ENCODE peak calls at places on chromosomes 3 and 15, in five cellular contexts. R, N, O, S and W are unnamed samples. For H3K4me1, the result is how much of the 10 kb centered on the place peaks cover.

GRCh38 chr15:50786871-50787270 is 21.4 kb upstream of the SPPL2A start:
- DNase-seq in R (no peak), N (no peak), O (no peak), S (no peak), W (no peak)

GRCh38 chr15:90364251-90364650 is 12.2 kb downstream of the ZNF774 start:
- DNase-seq in R (no peak), N (no peak), O (no peak), S (no peak), W (no peak)

GRCh38 chr3:14496351-14496750 is 43.8 kb downstream of the GRIP2 start:
- DNase-seq in R (no peak), N (peak), O (peak), S (no peak), W (no peak)

GRCh38 chr3:188542196-188542595 is 388.2 kb downstream of the LPP start:
- DNase-seq in R (no peak), N (no peak), O (no peak), S (no peak), W (no peak)

GRCh38 chr15:57691082-57691481 is 15.4 kb upstream of the POLR2M start:
- DNase-seq in R (no peak), N (no peak), O (no peak), S (no peak), W (no peak)

GRCh38 chr15:52146776-52147175 is 34.2 kb upstream of the BCL2L10 start:
- DNase-seq in R (no peak), N (no peak), O (no peak), S (no peak), W (no peak)

GRCh38 chr15:70160803-70161565 is 63.3 kb upstream of the TLE3 start:
- DNase-seq in R (peak), N (no peak), O (no peak), S (no peak), W (peak)

GRCh38 chr3:190019020-190019419 is 101.7 kb downstream of the P3H2 start:
- DNase-seq in R (no peak), N (no peak), O (no peak), S (no peak), W (no peak)

GRCh38 chr3:104939196-104939595 is 427.5 kb upstream of the ALCAM start:
- DNase-seq in R (no peak), N (no peak), O (no peak), S (no peak), W (no peak)

GRCh38 chr3:196948442-196949365 is 6.4 kb upstream of the NCBP2 start:
- DNase-seq in R (no peak), N (no peak), O (no peak), S (no peak), W (no peak)

GRCh38 chr3:187210555-187211327 is 13.5 kb downstream of the RTP1 start:
- DNase-seq in R (no peak), N (no peak), O (no peak), S (no peak), W (no peak)

GRCh38 chr3:32882603-32883025 is 64.8 kb downstream of the TRIM71 start:
- DNase-seq in R (no peak), N (no peak), O (no peak), S (no peak), W (no peak)

GRCh38 chr3:57094606-57095005 is 34.1 kb downstream of the SPATA12 start:
- DNase-seq in R (no peak), N (no peak), O (no peak), S (no peak), W (no peak)

GRCh38 chr3:12798559-12799179 is 2.2 kb downstream of the CAND2 start:
- DNase-seq in R (peak), N (no peak), O (no peak), S (no peak), W (no peak)

GRCh38 chr3:12797124-12797891 is 828 bp downstream of the CAND2 start:
- DNase-seq in R (no peak), N (no peak), O (no peak), S (no peak), W (no peak)

GRCh38 chr3:12793701-12794100 is 2.8 kb upstream of the CAND2 start:
- DNase-seq in R (no peak), N (no peak), O (no peak), S (no peak), W (no peak)

GRCh38 chr3:12797892-12798558 is 1.5 kb downstream of the CAND2 start:
- DNase-seq in R (no peak), N (no peak), O (no peak), S (no peak), W (no peak)

GRCh38 chr3:12796171-12797123 is at the start of gene CAND2:
- DNase-seq in R (peak), N (peak), O (peak), S (peak), W (peak)
- TF ChIP-seq POLR2A in R (no peak), N (peak), O (peak), S (no peak), W (no peak)

DNA sequence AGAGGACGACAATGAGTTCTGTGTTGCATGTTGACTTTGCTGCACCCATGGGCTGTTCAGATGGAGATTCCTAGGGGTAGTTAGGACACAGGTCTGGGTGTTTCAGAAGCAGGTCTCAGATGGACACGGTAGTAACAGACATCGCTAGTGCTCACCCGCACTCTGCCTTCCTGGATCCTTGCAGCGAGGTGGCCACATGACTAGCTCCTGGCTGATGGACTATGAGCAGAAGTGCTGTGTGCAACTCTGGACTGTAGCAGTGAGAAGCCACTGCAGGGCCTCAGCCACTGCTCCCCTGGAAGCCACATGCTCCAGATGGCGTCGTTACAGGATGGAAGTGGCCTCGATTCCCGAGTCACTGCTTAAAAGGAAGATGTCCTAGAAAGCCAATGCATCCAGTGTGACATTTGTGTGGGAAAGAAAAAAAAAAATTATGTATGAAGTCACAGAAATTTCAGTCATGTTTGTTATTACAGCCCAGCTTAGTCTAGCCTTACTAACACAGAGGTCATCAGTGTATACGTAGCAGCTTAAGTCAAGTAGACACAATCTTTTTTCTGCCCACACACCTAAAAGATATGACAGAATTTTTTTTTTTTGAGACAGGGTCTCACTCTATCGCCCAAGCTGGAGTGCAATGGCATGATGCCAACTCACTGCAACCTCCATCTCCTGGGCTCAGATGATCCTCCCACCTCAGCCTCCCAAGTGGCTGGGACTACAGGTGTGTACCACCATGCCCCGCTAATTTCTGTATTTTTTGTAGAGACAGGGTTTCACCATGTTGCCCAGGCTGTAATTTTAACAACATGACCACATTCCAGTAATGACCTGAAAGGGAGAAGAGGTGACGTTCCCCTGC is 95.3 kb downstream of the XXYLT1 start:
- DNase-seq in R (no peak), N (no peak), O (no peak), S (no peak), W (no peak)
- H3K4me1 ChIP-seq in R (under half), N (half or more), O (under half), S (under half), W (under half)

DNA sequence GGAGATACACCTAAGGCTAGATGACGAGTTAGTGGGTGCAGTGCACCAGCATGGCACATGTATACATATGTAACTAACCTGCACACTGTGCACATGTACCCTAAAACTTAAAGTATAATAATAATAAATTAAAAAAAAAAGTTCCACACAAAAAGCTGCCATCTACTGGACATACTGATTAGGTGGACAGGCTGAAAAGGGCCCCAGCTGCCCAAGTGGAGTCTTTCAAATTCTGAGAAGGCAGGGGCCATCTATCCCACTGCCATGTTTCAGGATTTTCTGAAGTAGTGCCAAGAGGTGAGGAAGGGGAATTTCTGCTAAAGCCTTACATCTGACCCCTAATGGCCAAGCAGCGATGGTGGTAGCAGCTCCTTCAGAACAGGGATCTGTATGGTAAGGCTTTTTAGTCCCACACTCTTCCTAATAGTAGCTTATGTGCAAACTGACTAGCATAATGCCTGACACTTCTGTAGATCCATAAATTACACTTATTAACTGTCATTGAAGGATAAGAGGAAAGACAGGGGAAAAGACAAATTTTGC is 7.7 kb downstream of the FSTL1 start:
- DNase-seq in R (no peak), N (no peak), O (no peak), S (no peak), W (no peak)
- TF ChIP-seq CTCF in R (peak), N (peak), O (no peak), S (peak), W (no peak)

GRCh38 chr15:45634442-45635190 is at the start of gene SQOR:
- DNase-seq in R (peak), N (peak), O (peak), S (peak), W (peak)
- TF ChIP-seq POLR2A in R (peak), N (peak), O (no peak), S (peak), W (peak)

DNA sequence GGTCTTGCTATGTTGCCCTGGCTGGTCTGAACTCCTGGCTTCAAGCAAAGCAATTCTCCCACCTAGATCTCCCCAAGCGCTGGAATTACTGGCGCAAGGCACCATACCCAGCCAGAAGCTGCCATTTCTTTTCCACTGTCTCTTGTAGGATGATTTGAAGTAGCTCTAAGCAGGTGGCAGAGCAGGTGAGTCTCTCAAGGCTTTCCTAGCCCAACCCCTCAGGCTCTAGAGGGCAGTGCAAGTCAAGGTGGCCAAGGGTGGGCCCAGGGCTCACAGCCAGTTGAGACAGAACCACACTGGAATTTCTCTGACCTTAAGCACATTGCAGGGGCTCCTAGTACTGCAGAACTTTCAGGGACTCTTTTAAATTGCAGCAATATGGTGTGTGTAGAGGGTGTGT is 15.6 kb upstream of the DAG1 start:
- DNase-seq in R (peak), N (no peak), O (no peak), S (peak), W (no peak)
- H3K4me1 ChIP-seq in R (under half), N (under half), O (under half), S (under half), W (under half)

DNA sequence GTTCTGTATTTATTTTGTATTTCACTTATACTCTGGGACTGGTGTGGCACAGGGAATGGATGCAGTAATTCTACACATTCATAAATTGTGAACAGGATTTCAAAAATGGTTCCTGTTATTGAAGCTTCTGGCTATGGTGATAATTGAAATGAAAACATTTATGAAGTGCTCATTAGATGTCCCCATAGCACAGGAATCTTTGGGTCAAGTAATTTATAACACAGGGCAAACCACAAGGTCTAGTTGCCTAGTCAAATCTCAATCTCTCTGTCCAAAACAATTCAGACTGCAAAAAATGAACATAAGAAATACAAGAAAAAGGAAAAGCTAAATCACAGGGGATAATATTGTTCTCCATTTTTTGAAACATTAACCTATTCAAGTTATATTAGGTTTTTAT is 117.5 kb upstream of the PTPRG start:
- DNase-seq in R (no peak), N (no peak), O (no peak), S (no peak), W (no peak)
- TF ChIP-seq CTCF in R (no peak), N (no peak), O (no peak), S (no peak), W (no peak)

GRCh38 chr3:184362668-184363540 is 1.4 kb downstream of the POLR2H start:
- DNase-seq in R (peak), N (peak), O (peak), S (peak), W (peak)
- TF ChIP-seq POLR2A in R (peak), N (peak), O (peak), S (peak), W (peak)